ENCODE peak calls at places on chromosomes 12 and 14, in four cellular contexts. One of them, this sample, is unnamed.

GRCh38 chr12:115872919-115873357 is 404.6 kb downstream of the MED13L start:
- DNase-seq in activated CD8-positive, alpha-beta memory T cell treated with anti-CD3 and anti-CD28 coated beads for 4 hours: no peak
- DNase-seq in NCI-H748 treated with DMSO at 0.1 percent for 48 hours: peak
- DNase-seq in AG10803: no peak
- DNase-seq in this sample: no peak

GRCh38 chr12:116885496-116885895 is 4.3 kb upstream of the HRK start:
- DNase-seq in activated CD8-positive, alpha-beta memory T cell treated with anti-CD3 and anti-CD28 coated beads for 4 hours: no peak
- DNase-seq in NCI-H748 treated with DMSO at 0.1 percent for 48 hours: no peak
- DNase-seq in AG10803: no peak
- DNase-seq in this sample: no peak

GRCh38 chr14:75223664-75224154 is 47.3 kb upstream of the TMED10 start:
- DNase-seq in AG10803: peak
- DNase-seq in NCI-H748 treated with DMSO at 0.1 percent for 48 hours: no peak
- DNase-seq in activated CD8-positive, alpha-beta memory T cell treated with anti-CD3 and anti-CD28 coated beads for 4 hours: no peak
- DNase-seq in this sample: peak

GRCh38 chr12:71415336-71416231 is 24.0 kb upstream of the LGR5 start:
- DNase-seq in activated CD8-positive, alpha-beta memory T cell treated with anti-CD3 and anti-CD28 coated beads for 4 hours: no peak
- DNase-seq in AG10803: peak
- DNase-seq in NCI-H748 treated with DMSO at 0.1 percent for 48 hours: peak
- DNase-seq in this sample: no peak

GRCh38 chr12:123886258-123886657 is 86.4 kb downstream of the CCDC92 start:
- DNase-seq in activated CD8-positive, alpha-beta memory T cell treated with anti-CD3 and anti-CD28 coated beads for 4 hours: no peak
- DNase-seq in NCI-H748 treated with DMSO at 0.1 percent for 48 hours: no peak
- DNase-seq in AG10803: no peak
- DNase-seq in this sample: no peak

GRCh38 chr12:96466939-96467751 is 22.2 kb upstream of the CFAP54 start:
- DNase-seq in AG10803: no peak
- DNase-seq in NCI-H748 treated with DMSO at 0.1 percent for 48 hours: no peak
- DNase-seq in activated CD8-positive, alpha-beta memory T cell treated with anti-CD3 and anti-CD28 coated beads for 4 hours: no peak
- DNase-seq in this sample: no peak

GRCh38 chr12:71304306-71304705 is 135.3 kb upstream of the LGR5 start:
- DNase-seq in NCI-H748 treated with DMSO at 0.1 percent for 48 hours: no peak
- DNase-seq in AG10803: no peak
- DNase-seq in activated CD8-positive, alpha-beta memory T cell treated with anti-CD3 and anti-CD28 coated beads for 4 hours: no peak
- DNase-seq in this sample: no peak

GRCh38 chr12:52442600-52443061 is 8.5 kb upstream of the KRT75 start:
- DNase-seq in activated CD8-positive, alpha-beta memory T cell treated with anti-CD3 and anti-CD28 coated beads for 4 hours: no peak
- DNase-seq in AG10803: peak
- DNase-seq in NCI-H748 treated with DMSO at 0.1 percent for 48 hours: no peak
- DNase-seq in this sample: no peak

GRCh38 chr12:89252284-89252683 is 100.0 kb downstream of the DUSP6 start:
- DNase-seq in activated CD8-positive, alpha-beta memory T cell treated with anti-CD3 and anti-CD28 coated beads for 4 hours: no peak
- DNase-seq in NCI-H748 treated with DMSO at 0.1 percent for 48 hours: no peak
- DNase-seq in AG10803: peak
- DNase-seq in this sample: no peak